ENCODE peak calls at places on chromosomes 5 and 9, in nine cellular contexts. S is AG08396; N is stimulated activated CD4-positive, alpha-beta T cell treated with anti-CD3 and anti-CD28 coated beads, Interleukin-1b, Interleukin-23, amount 100 ng/mL, for 24 hours; G is kidney; R is RWPE1; M is left cardiac atrium; C is endothelial cell of umbilical vein; B is fibroblast of gingiva; W is RPMI7951. A is an unnamed sample.

GRCh38 chr5:36073595-36074216 is 7.0 kb upstream of the UGT3A2 start:
- DNase-seq in S (no peak), N (no peak), G (no peak), R (no peak), M (no peak), C (no peak), B (no peak), W (peak), A (no peak)

GRCh38 chr5:36146390-36146789 is 5.3 kb downstream of the LMBRD2 start:
- DNase-seq in S (no peak), N (no peak), G (no peak), R (no peak), M (no peak), C (no peak), B (no peak), W (no peak), A (no peak)

GRCh38 chr5:78483809-78484521 is 123.5 kb downstream of the SCAMP1 start:
- DNase-seq in S (no peak), N (no peak), G (no peak), R (no peak), M (peak), C (peak), B (peak), W (peak), A (no peak)

GRCh38 chr9:36118706-36119105 is 17.8 kb upstream of the GLIPR2 start:
- DNase-seq in S (no peak), N (no peak), G (no peak), R (no peak), M (no peak), C (no peak), B (no peak), W (no peak), A (no peak)

GRCh38 chr5:81363093-81363886 is 30.6 kb downstream of the ACOT12 start:
- DNase-seq in S (peak), N (no peak), G (no peak), R (no peak), M (no peak), C (no peak), B (no peak), W (no peak), A (no peak)

GRCh38 chr5:82405618-82406199 is 127.6 kb upstream of the RPS23 start:
- DNase-seq in S (peak), N (no peak), G (no peak), R (peak), M (no peak), C (no peak), B (peak), W (peak), A (no peak)

GRCh38 chr5:174159327-174160247 is 114.1 kb downstream of the NSG2 start:
- DNase-seq in S (peak), N (no peak), G (no peak), R (peak), M (no peak), C (no peak), B (no peak), W (peak), A (no peak)

GRCh38 chr9:70668751-70669150 is 254.3 kb upstream of the KLF9 start:
- DNase-seq in S (no peak), N (no peak), G (no peak), R (no peak), M (no peak), C (no peak), B (peak), W (peak), A (no peak)

GRCh38 chr5:44441460-44441859 is 52.2 kb upstream of the FGF10 start:
- DNase-seq in S (no peak), N (no peak), G (no peak), R (no peak), M (no peak), C (no peak), B (no peak), W (no peak), A (no peak)

GRCh38 chr9:21153688-21154608 is 12.3 kb upstream of the IFNW1 start:
- DNase-seq in S (peak), N (no peak), G (no peak), R (peak), M (peak), C (peak), B (no peak), W (peak), A (no peak)

GRCh38 chr5:78647411-78647818 is 1.2 kb downstream of the LHFPL2 start:
- DNase-seq in S (no peak), N (no peak), G (no peak), R (peak), M (no peak), C (peak), B (no peak), W (peak), A (no peak)

GRCh38 chr5:159099049-159099760 is 511 bp downstream of the EBF1 start:
- DNase-seq in S (peak), N (no peak), G (peak), R (peak), M (peak), C (peak), B (peak), W (peak), A (peak)

GRCh38 chr5:174146556-174146955 is 101.0 kb downstream of the NSG2 start:
- DNase-seq in S (no peak), N (no peak), G (no peak), R (no peak), M (no peak), C (no peak), B (no peak), W (no peak), A (no peak)

GRCh38 chr5:124554746-124555145 is 191.7 kb downstream of the ZNF608 start:
- DNase-seq in S (no peak), N (no peak), G (no peak), R (no peak), M (no peak), C (no peak), B (no peak), W (no peak), A (no peak)